ENCODE peak calls at places on chromosomes 11 and 22, in four cellular contexts. H is HL-60, E is K562, B is GM12878. N is an unnamed sample.

GRCh38 chr22:39932918-39933649 is 27.1 kb upstream of the TMA7B start:
- DNase-seq in H (peak), E (peak), B (no peak), N (no peak)

GRCh38 chr22:31443516-31443915 is 44.1 kb downstream of the DRG1 start:
- DNase-seq in H (no peak), E (no peak), B (no peak), N (no peak)

GRCh38 chr22:37896939-37897338 is 9.2 kb upstream of the MICALL1 start:
- DNase-seq in H (no peak), E (no peak), B (no peak), N (no peak)

GRCh38 chr11:117678651-117679407 is 118.2 kb downstream of the DSCAML1 start:
- DNase-seq in H (no peak), E (no peak), B (no peak), N (no peak)

GRCh38 chr11:64539711-64540420 is 51.2 kb upstream of the SLC22A12 start:
- DNase-seq in H (peak), E (no peak), B (no peak), N (no peak)

GRCh38 chr11:35142481-35143207 is 3.7 kb downstream of the CD44 start:
- DNase-seq in H (no peak), E (peak), B (no peak), N (no peak)

GRCh38 chr11:118889796-118890195 is 6.1 kb downstream of the CXCR5 start:
- DNase-seq in H (no peak), E (no peak), B (no peak), N (no peak)

GRCh38 chr11:34356918-34357645 is 728 bp downstream of the ABTB2 start:
- DNase-seq in H (peak), E (no peak), B (no peak), N (peak)

GRCh38 chr11:130629039-130629438 is 180.6 kb downstream of the ADAMTS15 start:
- DNase-seq in H (no peak), E (no peak), B (no peak), N (no peak)

GRCh38 chr11:111406589-111406988 is 27.5 kb upstream of the POU2AF1 start:
- DNase-seq in H (no peak), E (no peak), B (no peak), N (no peak)

GRCh38 chr11:121106812-121107211 is 5.8 kb downstream of the TECTA start:
- DNase-seq in H (no peak), E (no peak), B (no peak), N (no peak)

GRCh38 chr22:38120359-38121110 is 10.1 kb upstream of the BAIAP2L2 start:
- DNase-seq in H (no peak), E (no peak), B (no peak), N (no peak)

GRCh38 chr22:25711491-25711890 is 30.5 kb upstream of the MYO18B start:
- DNase-seq in H (no peak), E (no peak), B (no peak), N (no peak)

GRCh38 chr22:24601217-24602104 is 1.5 kb upstream of the GGT1 start:
- DNase-seq in H (peak), E (no peak), B (no peak), N (no peak)

GRCh38 chr11:116791002-116791812 is 472 bp downstream of the APOA5 start:
- DNase-seq in H (peak), E (peak), B (no peak), N (peak)

GRCh38 chr11:70619591-70619990 is 221.3 kb downstream of the CTTN start:
- DNase-seq in H (no peak), E (no peak), B (no peak), N (no peak)

GRCh38 chr11:95266751-95267374 is 35.9 kb upstream of the SESN3 start:
- DNase-seq in H (no peak), E (no peak), B (no peak), N (no peak)

GRCh38 chr11:86460461-86461404 is 86.0 kb downstream of the CCDC81 start:
- DNase-seq in H (no peak), E (no peak), B (no peak), N (no peak)

GRCh38 chr22:38305481-38306448 is 11.5 kb downstream of the CSNK1E start:
- DNase-seq in H (no peak), E (peak), B (peak), N (no peak)

GRCh38 chr11:63837027-63837688 is 1.8 kb upstream of the MARK2 start:
- DNase-seq in H (peak), E (peak), B (no peak), N (no peak)

GRCh38 chr11:74721479-74721835 is 9.8 kb downstream of the CHRDL2 start:
- DNase-seq in H (no peak), E (no peak), B (no peak), N (no peak)

GRCh38 chr11:68518191-68518590 is 57.6 kb downstream of the PPP6R3 start:
- DNase-seq in H (no peak), E (no peak), B (no peak), N (no peak)

GRCh38 chr11:93821617-93822016 is 28.8 kb downstream of the VSTM5 start:
- DNase-seq in H (no peak), E (no peak), B (no peak), N (no peak)

GRCh38 chr11:67389477-67389876 is 2.3 kb upstream of the RAD9A start:
- DNase-seq in H (peak), E (peak), B (no peak), N (no peak)

GRCh38 chr11:33172996-33173395 is 11.7 kb upstream of the CSTF3 start:
- DNase-seq in H (peak), E (no peak), B (no peak), N (no peak)

GRCh38 chr11:78780889-78781288 is 206.2 kb upstream of the NARS2 start:
- DNase-seq in H (no peak), E (no peak), B (no peak), N (no peak)

GRCh38 chr22:46147061-46147460 is 3.3 kb upstream of the PPARA start:
- DNase-seq in H (no peak), E (no peak), B (no peak), N (no peak)
- TF ChIP-seq SPI1 in H (no peak), E (no peak), B (no peak), N (no peak)

DNA sequence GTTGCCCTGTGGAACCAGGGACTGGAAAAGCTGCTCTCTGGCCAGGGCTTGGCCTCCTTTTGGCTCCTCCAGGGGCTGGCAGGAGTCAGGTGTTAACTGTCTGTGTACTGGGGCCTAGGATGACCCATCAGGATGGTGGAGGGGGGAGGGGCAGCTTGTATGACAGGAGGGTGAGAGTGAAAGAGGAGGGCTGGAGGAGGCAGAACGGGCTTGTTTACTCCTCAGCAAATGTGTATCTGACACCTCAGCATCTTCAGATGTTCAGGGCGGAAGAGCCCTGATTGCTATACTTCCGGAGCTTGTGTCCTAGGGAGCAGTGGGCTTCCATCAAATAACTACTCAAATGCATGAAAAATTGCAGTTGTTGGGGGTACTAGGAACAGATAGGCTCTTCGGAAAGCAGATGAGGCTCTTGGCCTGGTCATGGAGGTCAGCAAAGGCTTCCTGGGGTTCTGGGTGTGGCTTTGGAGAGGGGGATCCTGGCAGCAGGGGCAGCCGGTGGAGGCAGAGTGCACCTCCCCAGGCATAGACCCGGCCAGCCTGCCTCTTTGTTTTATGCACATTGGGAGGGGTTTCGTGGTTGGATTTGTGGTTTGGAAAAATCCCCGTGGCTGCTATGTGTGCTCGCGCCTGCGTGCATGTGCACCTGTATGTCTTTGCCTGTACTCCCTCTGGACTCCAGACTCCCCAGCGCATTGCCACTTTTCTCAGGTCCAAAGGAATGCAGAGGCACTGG is 31.2 kb downstream of the CD82 start:
- DNase-seq in H (no peak), E (no peak), B (peak), N (no peak)
- TF ChIP-seq SPI1 in H (no peak), E (no peak), B (no peak), N (no peak)

GRCh38 chr22:41815716-41816115 is 15.2 kb downstream of the CCDC134 start:
- DNase-seq in H (no peak), E (no peak), B (no peak), N (no peak)

GRCh38 chr22:41813726-41814410 is 13.4 kb downstream of the CCDC134 start:
- DNase-seq in H (no peak), E (no peak), B (no peak), N (no peak)

GRCh38 chr22:41810022-41810421 is 9.5 kb downstream of the CCDC134 start:
- DNase-seq in H (no peak), E (no peak), B (no peak), N (no peak)

GRCh38 chr22:41816241-41816640 is 15.8 kb downstream of the CCDC134 start:
- DNase-seq in H (no peak), E (no peak), B (no peak), N (no peak)

DNA sequence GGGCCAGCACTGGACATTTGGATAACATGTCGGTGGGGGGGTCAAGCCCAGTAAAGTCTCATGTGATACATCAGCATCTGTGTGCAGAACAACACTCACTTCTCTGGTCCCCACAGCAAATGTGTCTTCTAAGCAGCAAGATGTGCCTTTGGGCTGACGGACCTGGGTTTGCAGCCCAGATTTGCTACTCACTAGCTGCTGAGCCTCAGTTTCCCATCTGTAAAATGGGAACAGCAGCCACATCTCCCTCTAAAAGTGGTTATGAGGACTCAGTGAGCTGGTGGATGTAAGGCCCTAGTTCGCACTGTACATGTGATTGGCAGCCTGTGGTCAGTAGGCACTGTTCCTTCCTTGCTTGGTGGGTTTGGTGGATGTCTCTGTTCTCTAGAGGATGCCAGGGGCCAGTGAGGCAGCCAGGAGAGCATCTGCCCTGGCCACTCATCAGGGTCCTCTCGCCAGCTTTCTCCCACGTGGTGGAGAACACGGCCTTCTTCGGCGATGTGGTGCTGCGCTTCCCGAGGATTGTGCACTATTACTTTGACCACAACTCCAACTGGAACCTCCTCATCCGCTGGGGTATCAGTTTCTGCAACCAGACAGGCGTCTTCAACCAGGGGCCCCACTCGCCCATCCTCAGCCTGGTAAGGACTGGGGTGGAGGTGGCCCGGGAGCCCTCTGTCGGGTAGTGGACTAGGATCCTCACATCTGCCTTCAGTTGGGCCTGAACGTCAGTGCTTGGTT is 12.5 kb downstream of the CCDC134 start:
- DNase-seq in H (no peak), E (no peak), B (no peak), N (no peak)
- TF ChIP-seq SPI1 in H (no peak), E (no peak), B (no peak), N (no peak)

GRCh38 chr11:115715371-115715770 is 211.2 kb upstream of the CADM1 start:
- DNase-seq in H (no peak), E (no peak), B (no peak), N (no peak)
- TF ChIP-seq SPI1 in H (no peak), E (no peak), B (no peak), N (no peak)